ENCODE peak calls at places on chromosome X, in five cellular contexts. W, A, J, R and H are unnamed samples.

GRCh38 chrX:116823677-116824076 is 360.9 kb upstream of the CT83 start:
- DNase-seq in W (no peak), A (no peak), J (no peak), R (no peak), H (no peak)

GRCh38 chrX:23598561-23598960 is 68.7 kb upstream of the PRDX4 start:
- DNase-seq in W (no peak), A (no peak), J (no peak), R (no peak), H (no peak)

GRCh38 chrX:30538271-30538670 is 39.3 kb downstream of the TASL start:
- DNase-seq in W (no peak), A (no peak), J (no peak), R (no peak), H (no peak)

GRCh38 chrX:21875013-21875412 is 19.2 kb downstream of the YY2 start:
- DNase-seq in W (no peak), A (no peak), J (no peak), R (no peak), H (no peak)

GRCh38 chrX:120752431-120753128 is 122.7 kb upstream of the C1GALT1C1 start:
- DNase-seq in W (no peak), A (no peak), J (no peak), R (no peak), H (no peak)

GRCh38 chrX:150565551-150565950 is 2.9 kb upstream of the MTM1 start:
- DNase-seq in W (no peak), A (no peak), J (no peak), R (no peak), H (no peak)

GRCh38 chrX:155956649-155957048 is 40.8 kb upstream of the IL9R start:
- DNase-seq in W (no peak), A (no peak), J (no peak), R (no peak), H (no peak)

GRCh38 chrX:10630320-10630719 is 9.9 kb upstream of the MID1 start:
- DNase-seq in W (no peak), A (no peak), J (no peak), R (no peak), H (no peak)

GRCh38 chrX:108359811-108360602 is 78.2 kb downstream of the COL4A6 start:
- DNase-seq in W (no peak), A (peak; percentile 74), J (no peak), R (no peak), H (no peak)

GRCh38 chrX:150692837-150693781 is at the start of gene MTMR1:
- DNase-seq in W (no peak), A (no peak), J (no peak), R (peak; percentile 46), H (peak; percentile 22)

GRCh38 chrX:133412665-133413064 is 2.6 kb downstream of the GPC4 start:
- DNase-seq in W (no peak), A (no peak), J (no peak), R (no peak), H (no peak)

GRCh38 chrX:79081895-79082512 is 62.5 kb upstream of the GPR174 start:
- DNase-seq in W (no peak), A (peak; percentile 23), J (peak; percentile 30), R (no peak), H (no peak)

DNA sequence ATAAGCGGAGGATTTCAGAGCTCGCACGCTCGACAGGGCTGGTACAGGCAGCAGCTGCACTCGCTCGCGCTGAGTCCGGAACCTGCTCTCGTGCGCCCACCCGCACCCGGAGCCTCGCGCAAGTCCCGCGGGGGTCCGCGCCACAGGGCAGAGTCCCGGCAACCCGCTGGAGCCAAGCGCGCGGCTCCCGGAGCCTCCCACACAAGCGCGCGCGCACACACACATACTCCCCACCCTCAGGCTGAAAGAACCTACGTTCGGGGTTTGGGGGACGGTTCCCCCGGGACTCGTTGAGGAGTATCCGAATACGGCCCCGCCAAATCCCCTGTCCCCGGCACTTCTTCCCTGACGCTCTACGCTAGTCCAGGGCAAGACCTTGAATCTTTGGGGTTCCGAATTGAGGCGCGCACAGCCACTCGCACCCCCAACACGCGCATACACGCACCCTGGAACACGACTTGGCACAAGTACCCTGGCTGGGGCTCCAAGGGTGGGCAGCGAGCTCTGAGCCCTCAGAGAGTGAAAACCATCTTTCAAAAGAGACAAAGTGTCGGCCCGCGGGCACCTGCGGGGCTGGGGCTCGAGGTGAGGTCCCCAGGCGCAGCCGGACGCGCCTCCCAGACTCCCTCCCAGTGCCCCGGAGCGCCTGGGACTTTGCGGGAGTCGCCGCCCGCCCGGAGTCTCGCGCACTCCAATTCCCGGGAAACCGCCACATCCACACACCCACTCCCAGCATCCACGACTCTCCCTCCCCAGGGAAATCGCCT is 942 bp downstream of the ANOS1 start:
- DNase-seq in W (no peak), A (no peak), J (peak; percentile 23), R (no peak), H (no peak)
- H3K27ac ChIP-seq in W (peak overlapping the region; percentile 26), A (no peak overlapping the region), J (no peak overlapping the region), R (no peak overlapping the region), H (no peak overlapping the region)

GRCh38 chrX:37692918-37693317 is 7.3 kb downstream of the XK start:
- DNase-seq in W (no peak), A (peak; percentile 29), J (peak; percentile 17), R (no peak), H (no peak)

GRCh38 chrX:37701588-37701987 is 16.0 kb downstream of the XK start:
- DNase-seq in W (no peak), A (no peak), J (no peak), R (no peak), H (no peak)

DNA sequence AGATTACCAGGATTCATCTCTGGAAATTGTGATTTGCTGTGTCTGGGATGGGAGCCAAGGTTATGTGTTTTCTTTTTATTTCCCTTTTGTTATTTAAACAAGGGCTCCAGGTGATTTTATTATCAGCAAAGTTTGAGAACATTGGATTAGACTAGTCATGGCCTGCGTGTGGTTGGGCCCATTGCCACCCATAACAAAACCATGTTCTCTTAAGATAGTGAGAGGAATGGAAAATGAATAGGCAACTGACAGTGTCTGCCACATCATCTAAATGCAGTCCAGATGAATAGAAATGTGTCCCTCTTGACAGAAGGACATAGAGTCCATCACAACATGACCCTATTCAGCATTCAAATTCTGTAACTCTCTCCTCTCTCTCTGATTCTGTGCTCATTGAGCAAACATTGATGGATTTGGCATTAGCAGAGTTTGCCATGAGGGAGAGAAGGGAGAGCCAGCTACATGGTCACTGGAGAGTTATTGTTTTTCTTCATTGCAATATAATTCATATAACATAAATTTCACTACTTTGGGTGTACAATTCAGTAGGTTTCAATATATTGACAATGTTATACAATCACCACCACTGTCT is 11.7 kb downstream of the XK start:
- DNase-seq in W (no peak), A (no peak), J (peak; percentile 66), R (peak; percentile 38), H (no peak)
- H3K4me1 ChIP-seq in W (no peaks in the 10 kb centered on the region), A (no peaks in the 10 kb centered on the region), J (no peaks in the 10 kb centered on the region), R (peaks cover 20% of the 10 kb centered on the region), H (no peaks in the 10 kb centered on the region)

DNA sequence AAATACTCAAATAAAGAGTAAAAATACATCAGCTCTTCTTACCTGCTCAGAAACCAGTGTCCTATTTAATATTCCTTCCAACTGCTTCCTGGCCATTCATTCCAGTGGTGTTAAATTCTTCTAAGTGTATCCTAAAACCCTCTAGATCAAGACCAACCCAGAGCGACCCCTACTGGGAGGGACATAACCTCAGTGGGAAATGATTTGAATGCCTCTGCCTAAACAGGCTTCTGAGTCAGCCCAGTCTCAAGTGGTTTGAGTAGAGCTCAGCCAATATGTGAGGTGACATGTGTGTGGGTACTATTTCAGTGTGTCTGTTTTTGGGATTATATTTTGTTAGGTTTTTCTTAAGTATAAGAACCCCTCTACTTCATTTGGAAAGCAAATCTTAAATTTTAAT is 133.6 kb upstream of the ARHGEF9 start:
- DNase-seq in W (no peak), A (peak; percentile 1), J (peak; percentile 28), R (no peak), H (no peak)
- TF ChIP-seq CTCF in W (no peak), A (no peak), J (peak; percentile 50), R (no peak), H (no peak)

GRCh38 chrX:40843643-40844042 is 108.3 kb upstream of the MED14 start:
- DNase-seq in W (no peak), A (no peak), J (peak; percentile 37), R (no peak), H (no peak)

GRCh38 chrX:40844476-40844875 is 109.1 kb upstream of the MED14 start:
- DNase-seq in W (no peak), A (no peak), J (no peak), R (no peak), H (no peak)

GRCh38 chrX:40849906-40850672 is 114.7 kb upstream of the MED14 start:
- DNase-seq in W (no peak), A (no peak), J (no peak), R (no peak), H (no peak)

GRCh38 chrX:40845331-40845911 is 110.1 kb upstream of the MED14 start:
- DNase-seq in W (no peak), A (peak; percentile 93), J (peak; percentile 55), R (no peak), H (no peak)
- H3K27ac ChIP-seq in W (no peak overlapping the region), A (peak overlapping the region; percentile 78), J (no peak overlapping the region), R (no peak overlapping the region), H (peak overlapping the region; percentile 6)

GRCh38 chrX:2705036-2705435 is 13.9 kb downstream of the CD99 start:
- DNase-seq in W (no peak), A (peak; percentile 31), J (no peak), R (peak; percentile 25), H (peak; percentile 59)
- H3K4me1 ChIP-seq in W (peaks cover 73% of the 10 kb centered on the region), A (peaks cover 37% of the 10 kb centered on the region), J (peaks cover 34% of the 10 kb centered on the region), R (peaks cover 62% of the 10 kb centered on the region), H (peaks cover 93% of the 10 kb centered on the region)